ENCODE peak calls at places on chromosomes 12 and 14, in nine cellular contexts. V, P, H, U, O, Z, M, J and K are unnamed samples.

GRCh38 chr14:31207287-31207745 is 277 bp downstream of the HECTD1 start:
- DNase-seq in O (no peak), P (no peak), Z (no peak), H (no peak), V (no peak), U (no peak), M (peak), J (no peak), K (peak)

GRCh38 chr12:121124402-121125109 is 8.1 kb upstream of the P2RX7 start:
- DNase-seq in Z (no peak), J (no peak), V (no peak), O (no peak), U (peak), M (no peak), H (no peak), P (no peak), K (no peak)

GRCh38 chr14:105418269-105419054 is 1.2 kb upstream of the MTA1 start:
- DNase-seq in O (no peak), H (peak), J (no peak), V (no peak), P (no peak), M (no peak), U (no peak), Z (no peak), K (no peak)

GRCh38 chr12:123164710-123165261 is 13.9 kb upstream of the PITPNM2 start:
- DNase-seq in V (no peak), Z (no peak), H (no peak), M (no peak), P (no peak), J (no peak), U (no peak), O (no peak), K (no peak)

GRCh38 chr12:109820921-109821381 is 12.2 kb downstream of the TRPV4 start:
- DNase-seq in Z (no peak), P (no peak), J (no peak), O (no peak), U (no peak), H (peak), M (no peak), V (no peak), K (no peak)

GRCh38 chr12:51383281-51383905 is 7.8 kb downstream of the GALNT6 start:
- DNase-seq in M (no peak), U (no peak), O (no peak), J (no peak), H (peak), P (no peak), Z (no peak), V (no peak), K (no peak)

GRCh38 chr14:63342381-63342780 is 23.6 kb upstream of the GPHB5 start:
- DNase-seq in H (no peak), J (no peak), Z (no peak), U (no peak), V (no peak), M (no peak), P (no peak), O (no peak), K (no peak)

GRCh38 chr12:15797818-15798217 is 8.6 kb upstream of the EPS8 start:
- DNase-seq in J (no peak), H (no peak), P (no peak), M (no peak), V (no peak), Z (no peak), U (no peak), O (no peak), K (no peak)

GRCh38 chr14:62645649-62646048 is 399.6 kb downstream of the KCNH5 start:
- DNase-seq in M (no peak), U (peak), Z (no peak), O (no peak), V (no peak), J (no peak), P (no peak), H (no peak), K (no peak)

GRCh38 chr14:72275242-72275641 is 343.0 kb downstream of the RGS6 start:
- DNase-seq in U (no peak), H (no peak), P (no peak), J (no peak), V (no peak), M (no peak), Z (no peak), O (no peak), K (no peak)

GRCh38 chr12:105329926-105330282 is 587 bp upstream of the C12orf75 start:
- DNase-seq in M (no peak), J (no peak), H (no peak), P (no peak), Z (no peak), U (no peak), V (no peak), O (no peak), K (no peak)